ENCODE peak calls at places on chromosome 10, in five cellular contexts. One of them, this sample, is unnamed.

GRCh38 chr10:9342865-9343450 is 1288.5 kb downstream of the GATA3 start:
- DNase-seq in mesenchymal stem cell: peak
- DNase-seq in neuronal stem cell: peak
- DNase-seq in IMR-90: peak
- DNase-seq in mesendoderm: peak
- DNase-seq in this sample: no peak

GRCh38 chr10:80924063-80924952 is 386.6 kb downstream of the SH2D4B start:
- DNase-seq in mesendoderm: peak
- DNase-seq in mesenchymal stem cell: peak
- DNase-seq in neuronal stem cell: peak
- DNase-seq in IMR-90: peak
- DNase-seq in this sample: peak

GRCh38 chr10:68296833-68297232 is 35.0 kb upstream of the HNRNPH3 start:
- DNase-seq in IMR-90: no peak
- DNase-seq in mesendoderm: no peak
- DNase-seq in mesenchymal stem cell: no peak
- DNase-seq in neuronal stem cell: no peak
- DNase-seq in this sample: no peak

GRCh38 chr10:100076750-100077149 is 4.9 kb downstream of the CPN1 start:
- DNase-seq in mesendoderm: no peak
- DNase-seq in mesenchymal stem cell: no peak
- DNase-seq in IMR-90: no peak
- DNase-seq in neuronal stem cell: no peak
- DNase-seq in this sample: no peak

GRCh38 chr10:75926763-75927162 is 495.3 kb downstream of the LRMDA start:
- DNase-seq in mesenchymal stem cell: no peak
- DNase-seq in mesendoderm: peak
- DNase-seq in IMR-90: peak
- DNase-seq in neuronal stem cell: no peak
- DNase-seq in this sample: no peak

GRCh38 chr10:73744690-73744994 is 470 bp downstream of the SEC24C start:
- DNase-seq in mesendoderm: peak
- DNase-seq in IMR-90: peak
- DNase-seq in mesenchymal stem cell: peak
- DNase-seq in neuronal stem cell: no peak
- DNase-seq in this sample: no peak

GRCh38 chr10:121310151-121310711 is 288.0 kb downstream of the FGFR2 start:
- DNase-seq in mesenchymal stem cell: no peak
- DNase-seq in IMR-90: no peak
- DNase-seq in neuronal stem cell: peak
- DNase-seq in mesendoderm: peak
- DNase-seq in this sample: no peak

GRCh38 chr10:13758302-13758701 is 171.5 kb downstream of the PRPF18 start:
- DNase-seq in neuronal stem cell: no peak
- DNase-seq in mesendoderm: peak
- DNase-seq in mesenchymal stem cell: no peak
- DNase-seq in IMR-90: peak
- DNase-seq in this sample: peak

GRCh38 chr10:1151071-1152033 is 95.2 kb downstream of the WDR37 start:
- DNase-seq in mesendoderm: no peak
- DNase-seq in IMR-90: peak
- DNase-seq in mesenchymal stem cell: no peak
- DNase-seq in neuronal stem cell: no peak
- DNase-seq in this sample: no peak

GRCh38 chr10:99357691-99358090 is 28.5 kb downstream of the CNNM1 start:
- DNase-seq in IMR-90: no peak
- DNase-seq in neuronal stem cell: no peak
- DNase-seq in mesendoderm: no peak
- DNase-seq in mesenchymal stem cell: no peak
- DNase-seq in this sample: no peak

GRCh38 chr10:96991313-96991841 is 159.3 kb downstream of the LCOR start:
- DNase-seq in mesenchymal stem cell: peak
- DNase-seq in mesendoderm: no peak
- DNase-seq in neuronal stem cell: no peak
- DNase-seq in IMR-90: peak
- DNase-seq in this sample: no peak

GRCh38 chr10:15859531-15859864 is 809 bp downstream of the MINDY3 start:
- DNase-seq in mesenchymal stem cell: no peak
- DNase-seq in neuronal stem cell: no peak
- DNase-seq in IMR-90: no peak
- DNase-seq in mesendoderm: no peak
- DNase-seq in this sample: no peak
- H4K8ac ChIP-seq in mesenchymal stem cell: no peak
- H4K8ac ChIP-seq in neuronal stem cell: no peak
- H4K8ac ChIP-seq in IMR-90: peak
- H4K8ac ChIP-seq in mesendoderm: no peak
- H4K8ac ChIP-seq in this sample: no peak

DNA sequence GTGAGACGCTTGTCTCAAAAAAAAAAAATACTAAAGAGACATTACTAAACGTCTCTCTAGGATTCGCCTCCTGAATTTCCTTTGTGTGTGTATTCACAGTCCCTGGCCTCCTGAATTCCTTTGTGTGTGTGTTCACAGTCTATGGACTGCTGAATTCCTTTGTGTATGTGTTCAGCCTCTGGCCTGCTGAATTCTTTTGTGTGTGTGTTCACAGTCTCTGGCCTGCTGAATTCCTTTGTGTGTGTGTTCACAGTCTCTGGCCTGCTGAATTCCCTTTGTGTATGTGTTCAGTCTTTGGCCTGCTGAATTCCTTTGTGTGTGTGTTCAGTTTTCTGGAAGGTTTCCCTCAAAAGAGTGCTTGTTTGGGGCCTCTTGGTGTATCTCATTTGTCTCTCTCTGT is 8.2 kb downstream of the BMS1 start:
- DNase-seq in mesendoderm: peak
- DNase-seq in neuronal stem cell: peak
- DNase-seq in IMR-90: peak
- DNase-seq in mesenchymal stem cell: no peak
- DNase-seq in this sample: no peak
- H2BK5ac ChIP-seq in mesendoderm: no peak
- H2BK5ac ChIP-seq in neuronal stem cell: no peak
- H2BK5ac ChIP-seq in IMR-90: no peak
- H2BK5ac ChIP-seq in mesenchymal stem cell: no peak
- H2BK5ac ChIP-seq in this sample: no peak

DNA sequence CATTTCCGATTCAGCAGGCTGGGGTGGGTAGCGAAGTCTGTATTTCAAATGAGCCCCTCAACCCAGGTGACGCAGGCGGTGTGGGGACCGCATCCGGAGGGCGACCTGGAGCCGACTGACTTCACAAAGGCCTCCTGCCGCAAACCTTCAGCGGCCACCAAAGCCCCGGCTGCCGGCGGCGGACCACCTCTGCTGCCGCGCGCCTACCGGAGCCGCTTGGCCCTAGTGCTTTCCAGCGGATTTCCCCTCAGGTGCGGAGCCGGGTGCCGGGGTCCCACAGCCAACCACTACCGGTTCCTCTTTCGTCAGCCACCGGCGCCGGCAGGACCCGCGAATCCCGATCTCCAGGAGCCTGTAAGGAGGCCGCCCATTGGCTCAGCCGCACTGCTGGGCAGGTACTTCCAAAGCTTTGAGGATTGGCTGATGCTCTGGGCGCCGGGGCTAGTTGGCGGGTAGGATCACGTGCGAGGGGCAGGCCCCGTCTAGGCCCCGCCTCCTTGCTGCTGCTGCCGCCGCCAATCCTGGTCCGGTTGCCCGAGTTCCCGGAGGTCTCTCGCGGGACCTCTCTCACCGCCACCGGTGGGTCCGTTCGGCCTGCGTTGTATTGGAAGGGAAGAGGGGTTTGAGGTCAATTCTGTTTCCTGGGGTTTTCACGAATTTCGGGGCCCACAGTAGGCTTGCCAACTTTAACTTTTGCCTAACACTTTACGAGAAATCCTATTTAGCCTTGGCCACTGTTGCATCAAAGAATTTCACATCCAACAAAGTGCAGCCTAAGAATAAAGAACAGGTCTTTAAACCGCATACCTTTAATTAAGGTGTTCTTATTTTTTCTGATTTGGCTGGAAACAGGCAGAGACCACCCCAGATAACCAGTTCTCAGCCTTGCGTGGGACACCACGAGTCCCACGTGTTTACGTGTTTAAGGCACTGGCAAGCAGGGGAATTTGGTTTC is at the start of gene GSTO2:
- DNase-seq in mesendoderm: peak
- DNase-seq in neuronal stem cell: peak
- DNase-seq in mesenchymal stem cell: peak
- DNase-seq in IMR-90: peak
- DNase-seq in this sample: peak
- H4K8ac ChIP-seq in mesendoderm: no peak
- H4K8ac ChIP-seq in neuronal stem cell: no peak
- H4K8ac ChIP-seq in mesenchymal stem cell: peak
- H4K8ac ChIP-seq in IMR-90: peak
- H4K8ac ChIP-seq in this sample: no peak

GRCh38 chr10:83986800-83987199 is 152.5 kb upstream of the GHITM start:
- DNase-seq in neuronal stem cell: no peak
- DNase-seq in mesenchymal stem cell: no peak
- DNase-seq in IMR-90: no peak
- DNase-seq in mesendoderm: no peak
- DNase-seq in this sample: no peak

GRCh38 chr10:83983578-83984255 is 155.6 kb upstream of the GHITM start:
- DNase-seq in mesenchymal stem cell: peak
- DNase-seq in IMR-90: no peak
- DNase-seq in neuronal stem cell: no peak
- DNase-seq in mesendoderm: peak
- DNase-seq in this sample: peak

GRCh38 chr10:83987216-83987615 is 152.1 kb upstream of the GHITM start:
- DNase-seq in mesenchymal stem cell: no peak
- DNase-seq in mesendoderm: no peak
- DNase-seq in IMR-90: no peak
- DNase-seq in neuronal stem cell: no peak
- DNase-seq in this sample: no peak

GRCh38 chr10:83982812-83983211 is 156.5 kb upstream of the GHITM start:
- DNase-seq in mesenchymal stem cell: no peak
- DNase-seq in neuronal stem cell: no peak
- DNase-seq in IMR-90: no peak
- DNase-seq in mesendoderm: no peak
- DNase-seq in this sample: no peak

DNA sequence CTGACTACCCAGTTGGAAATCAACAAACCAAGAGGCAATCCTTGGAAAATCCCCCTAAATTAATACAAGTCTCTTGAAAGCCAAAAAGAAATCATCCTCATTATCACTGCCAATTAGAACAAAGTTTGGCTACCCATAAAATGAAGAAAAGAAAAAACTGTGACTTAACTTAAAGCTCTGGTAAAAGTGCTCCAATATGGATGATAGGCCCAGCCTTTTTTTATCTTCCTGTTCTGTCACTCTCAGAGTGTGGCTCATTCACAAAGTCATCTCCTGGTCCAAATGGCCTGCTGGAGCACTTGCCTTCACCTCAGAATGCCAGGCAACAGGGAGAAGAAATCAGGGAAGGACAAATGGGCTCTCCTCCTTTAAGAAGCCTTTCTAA is 155.1 kb upstream of the GHITM start:
- DNase-seq in mesenchymal stem cell: no peak
- DNase-seq in mesendoderm: no peak
- DNase-seq in IMR-90: no peak
- DNase-seq in neuronal stem cell: no peak
- DNase-seq in this sample: no peak
- H2BK5ac ChIP-seq in mesenchymal stem cell: no peak
- H2BK5ac ChIP-seq in mesendoderm: no peak
- H2BK5ac ChIP-seq in IMR-90: no peak
- H2BK5ac ChIP-seq in neuronal stem cell: no peak
- H2BK5ac ChIP-seq in this sample: no peak

DNA sequence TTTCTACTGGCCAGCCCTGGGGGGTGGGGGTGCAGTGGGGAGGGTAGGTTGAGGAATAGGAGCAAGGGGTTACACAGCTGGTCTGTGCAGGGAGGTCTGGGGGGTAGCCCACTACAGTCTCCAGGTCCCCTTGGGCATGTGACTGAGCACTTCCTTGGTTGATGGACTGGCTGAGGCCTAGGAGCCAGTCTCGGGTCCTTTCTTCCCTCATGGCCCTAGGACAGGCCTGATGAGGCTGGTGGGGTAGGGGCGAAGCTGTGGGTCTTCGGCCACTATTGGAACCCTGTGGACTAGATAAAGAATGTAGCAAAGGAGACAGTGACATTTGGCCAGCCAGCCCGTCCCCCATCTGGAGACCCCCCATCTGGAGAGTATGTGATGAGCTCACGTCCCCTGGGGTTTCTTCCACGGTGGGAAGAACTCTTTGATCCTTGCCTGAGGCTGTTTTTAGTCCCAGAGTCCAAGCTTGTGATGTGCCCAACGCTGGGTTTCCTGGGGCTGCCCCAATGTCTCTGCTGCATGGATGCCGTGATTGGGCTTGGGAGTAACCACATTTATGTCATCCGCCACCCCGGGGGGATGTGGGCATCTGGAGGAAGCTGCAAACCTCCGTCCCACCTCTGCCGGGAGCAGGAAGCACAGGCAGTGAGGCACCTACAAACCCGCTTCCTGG is 20.7 kb downstream of the FAM241B start:
- DNase-seq in IMR-90: no peak
- DNase-seq in neuronal stem cell: no peak
- DNase-seq in mesendoderm: no peak
- DNase-seq in mesenchymal stem cell: no peak
- DNase-seq in this sample: no peak
- H4K8ac ChIP-seq in IMR-90: no peak
- H4K8ac ChIP-seq in neuronal stem cell: no peak
- H4K8ac ChIP-seq in mesendoderm: no peak
- H4K8ac ChIP-seq in mesenchymal stem cell: no peak
- H4K8ac ChIP-seq in this sample: no peak